ENCODE peak calls at places on chromosomes 16 and 17, in four cellular contexts. C, T, U and Y are unnamed samples.

GRCh38 chr17:7747586-7747985 is 30.0 kb downstream of the DNAH2 start:
- DNase-seq in C (no peak), U (no peak), T (no peak), Y (no peak)

GRCh38 chr17:63369233-63369632 is 76.9 kb downstream of the CYB561 start:
- DNase-seq in T (no peak), U (no peak), C (no peak), Y (no peak)

GRCh38 chr17:75979705-75980187 is 706 bp downstream of the TEN1 start:
- DNase-seq in C (no peak), U (no peak), T (no peak), Y (no peak)

GRCh38 chr16:46822270-46822669 is 8.7 kb downstream of the C16orf87 start:
- DNase-seq in U (no peak), T (peak; percentile 57), C (no peak), Y (no peak)

GRCh38 chr16:58850019-58850626 is 116.0 kb upstream of the GOT2 start:
- DNase-seq in U (no peak), C (no peak), T (no peak), Y (no peak)

GRCh38 chr16:28585674-28586073 is 11.2 kb downstream of the SULT1A2 start:
- DNase-seq in T (no peak), C (no peak), U (no peak), Y (no peak)

GRCh38 chr17:79073706-79074088 is 927 bp upstream of the ENGASE start:
- DNase-seq in U (no peak), C (no peak), T (no peak), Y (no peak)

GRCh38 chr17:50501054-50501453 is 7.2 kb upstream of the MYCBPAP start:
- DNase-seq in U (peak; percentile 49), C (no peak), T (no peak), Y (no peak)

GRCh38 chr16:3812469-3813172 is 67.9 kb downstream of the CREBBP start:
- DNase-seq in T (no peak), C (no peak), U (no peak), Y (no peak)

GRCh38 chr17:35082073-35082657 is 18.7 kb upstream of the RFFL start:
- DNase-seq in T (no peak), U (no peak), C (no peak), Y (no peak)

GRCh38 chr16:85750827-85751641 is at the start of gene C16orf74:
- DNase-seq in C (peak; percentile 60), T (no peak), U (peak; percentile 48), Y (no peak)

DNA sequence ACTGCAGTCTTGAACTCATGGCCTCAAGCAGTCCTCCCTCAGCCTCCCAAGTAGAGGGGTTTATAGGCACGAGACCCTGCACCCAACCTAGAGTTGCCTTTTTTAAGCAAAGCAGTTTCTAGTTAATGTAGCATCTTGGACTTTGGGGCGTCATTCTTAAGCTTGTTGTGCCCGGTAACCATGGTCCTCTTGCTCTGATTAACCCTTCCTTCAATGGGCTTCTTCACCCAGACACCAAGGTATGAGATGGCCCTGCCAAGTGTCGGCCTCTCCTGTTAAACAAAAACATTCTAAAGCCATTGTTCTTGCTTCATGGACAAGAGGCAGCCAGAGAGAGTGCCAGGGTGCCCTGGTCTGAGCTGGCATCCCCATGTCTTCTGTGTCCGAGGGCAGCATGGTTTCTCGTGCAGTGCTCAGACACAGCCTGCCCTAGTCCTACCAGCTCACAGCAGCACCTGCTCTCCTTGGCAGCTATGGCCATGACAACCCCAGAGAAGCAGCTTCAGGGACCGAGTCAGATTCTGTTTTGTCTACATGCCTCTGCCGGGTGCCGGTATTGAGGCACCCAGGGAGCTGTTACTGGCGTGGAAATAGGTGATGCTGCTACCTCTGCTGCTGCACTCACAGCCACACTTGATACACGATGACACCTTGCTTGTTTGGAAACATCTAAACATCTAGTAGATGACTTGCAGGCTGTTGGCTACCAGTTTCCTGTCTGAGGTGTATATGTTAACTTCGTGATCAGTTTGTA is 3.3 kb downstream of the RPL13 start:
- DNase-seq in C (no peak), T (no peak), U (no peak), Y (no peak)
- TF ChIP-seq POLR2AphosphoS5 in C (peak; percentile 85), T (peak; percentile 68), U (no peak), Y (no peak)

GRCh38 chr16:75591001-75591852 is 25.0 kb downstream of the GABARAPL2 start:
- DNase-seq in U (peak; percentile 69), C (no peak), T (no peak), Y (no peak)
- TF ChIP-seq SPI1 in U (peak; percentile 29), C (no peak), T (no peak), Y (no peak)

GRCh38 chr16:82263456-82264159 is 93.6 kb upstream of the MPHOSPH6 start:
- DNase-seq in U (peak; percentile 78), C (peak; percentile 40), T (peak; percentile 5), Y (peak; percentile 8)
- TF ChIP-seq POLR2AphosphoS5 in U (no peak), C (no peak), T (no peak), Y (no peak)

DNA sequence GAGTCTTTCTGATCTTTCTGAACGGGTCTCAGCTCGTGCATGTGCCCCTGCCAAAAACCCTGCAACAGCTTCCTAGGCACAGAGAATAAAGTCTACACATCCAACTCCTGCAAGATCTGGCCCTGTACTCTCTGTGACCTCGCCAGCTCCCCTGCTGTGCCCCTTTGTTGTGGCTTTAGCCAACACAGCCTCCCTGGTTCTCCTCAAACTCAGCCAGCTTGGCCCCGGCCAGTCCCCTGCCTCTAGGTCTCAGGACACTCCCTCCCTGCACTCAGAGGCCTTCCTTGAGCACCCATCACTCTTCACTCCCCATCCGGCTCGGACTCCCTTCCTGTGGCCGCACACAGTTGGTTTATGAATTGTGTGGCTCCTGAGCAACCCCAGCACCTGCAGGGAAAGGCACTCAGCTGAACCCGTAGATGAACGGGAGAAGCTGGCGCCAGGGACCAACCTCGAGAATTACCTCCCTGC is 1.4 kb downstream of the CEP131 start:
- DNase-seq in C (no peak), T (no peak), U (no peak), Y (no peak)
- TF ChIP-seq SPI1 in C (no peak), T (no peak), U (no peak), Y (no peak)

GRCh38 chr16:30095166-30096078 is 591 bp downstream of the YPEL3 start:
- DNase-seq in T (no peak), U (no peak), C (no peak), Y (no peak)

GRCh38 chr16:30092373-30093010 is 768 bp upstream of the TBX6 start:
- DNase-seq in C (peak; percentile 86), U (peak; percentile 92), T (peak; percentile 93), Y (peak; percentile 98)

GRCh38 chr16:30096862-30097563 is 1.0 kb upstream of the YPEL3 start:
- DNase-seq in U (no peak), C (no peak), T (no peak), Y (no peak)

GRCh38 chr16:30094541-30095165 is 1.4 kb downstream of the YPEL3 start:
- DNase-seq in C (no peak), T (no peak), U (peak; percentile 72), Y (no peak)

GRCh38 chr16:30096105-30096861 is at the start of gene YPEL3:
- DNase-seq in U (peak; percentile 93), C (peak; percentile 97), T (peak; percentile 35), Y (peak; percentile 34)
- TF ChIP-seq POLR2AphosphoS5 in U (peak; percentile 55), C (no peak), T (peak; percentile 59), Y (no peak)